ENCODE peak calls at places on chromosomes 7 and 10, in five cellular contexts. Z is ascending aorta, G is HepG2, O is PC-3, R is upper lobe of right lung. E is an unnamed sample. For H3K9me3, the result is how much of the 10 kb centered on the place peaks cover.

GRCh38 chr10:79054203-79055099 is 14.3 kb upstream of the ZMIZ1 start:
- DNase-seq in G (peak), Z (no peak), O (no peak), R (peak), E (no peak)

GRCh38 chr7:58086871-58087535 is 637.0 kb downstream of the ZNF716 start:
- DNase-seq in R (peak), Z (no peak), O (no peak), G (no peak), E (no peak)

GRCh38 chr7:90180011-90180585 is 25.8 kb downstream of the STEAP1 start:
- DNase-seq in R (no peak), G (peak), O (peak), Z (no peak), E (no peak)

GRCh38 chr10:37975407-37975991 is 948 bp downstream of the ZNF25 start:
- DNase-seq in Z (no peak), O (peak), G (no peak), R (no peak), E (no peak)

GRCh38 chr7:117705630-117706029 is 167.6 kb downstream of the CTTNBP2 start:
- DNase-seq in G (no peak), O (no peak), Z (no peak), R (no peak), E (no peak)

GRCh38 chr7:123748171-123748733 is 551 bp downstream of the WASL start:
- DNase-seq in R (peak), Z (no peak), G (no peak), O (peak), E (peak)

GRCh38 chr10:78757542-78757941 is 311.2 kb upstream of the ZMIZ1 start:
- DNase-seq in O (peak), R (no peak), Z (no peak), G (no peak), E (no peak)

GRCh38 chr7:120407015-120407414 is 134.0 kb downstream of the KCND2 start:
- DNase-seq in O (peak), G (no peak), Z (no peak), R (no peak), E (no peak)

GRCh38 chr10:43140414-43140813 is 2.2 kb downstream of the CSGALNACT2 start:
- DNase-seq in O (peak), Z (no peak), R (no peak), G (peak), E (no peak)

GRCh38 chr10:35827783-35828182 is 185.7 kb upstream of the FZD8 start:
- DNase-seq in G (no peak), Z (no peak), R (no peak), O (no peak), E (no peak)

GRCh38 chr10:121448768-121449456 is 149.3 kb downstream of the FGFR2 start:
- DNase-seq in G (no peak), R (no peak), Z (no peak), O (no peak), E (no peak)

GRCh38 chr7:33892945-33893344 is 12.4 kb upstream of the BMPER start:
- DNase-seq in R (no peak), G (no peak), O (no peak), Z (no peak), E (no peak)

GRCh38 chr10:23656735-23657134 is 217.9 kb downstream of the OTUD1 start:
- DNase-seq in O (peak), Z (no peak), G (no peak), R (no peak), E (peak)

GRCh38 chr7:16934947-16935742 is 53.4 kb upstream of the AGR3 start:
- DNase-seq in Z (no peak), O (peak), R (no peak), G (no peak), E (no peak)

GRCh38 chr7:50164552-50165220 is 71.6 kb upstream of the ZPBP start:
- DNase-seq in R (no peak), O (no peak), Z (no peak), G (no peak), E (no peak)
- TF ChIP-seq CTCF in R (no peak), O (no peak), Z (no peak), G (no peak), E (no peak)

GRCh38 chr7:63042730-63043511 is 955.7 kb upstream of the ZNF722 start:
- DNase-seq in O (no peak), Z (no peak), R (no peak), G (no peak), E (no peak)
- H3K9me3 ChIP-seq in O (under half), Z (under half), R (under half), G (half or more), E (under half)

DNA sequence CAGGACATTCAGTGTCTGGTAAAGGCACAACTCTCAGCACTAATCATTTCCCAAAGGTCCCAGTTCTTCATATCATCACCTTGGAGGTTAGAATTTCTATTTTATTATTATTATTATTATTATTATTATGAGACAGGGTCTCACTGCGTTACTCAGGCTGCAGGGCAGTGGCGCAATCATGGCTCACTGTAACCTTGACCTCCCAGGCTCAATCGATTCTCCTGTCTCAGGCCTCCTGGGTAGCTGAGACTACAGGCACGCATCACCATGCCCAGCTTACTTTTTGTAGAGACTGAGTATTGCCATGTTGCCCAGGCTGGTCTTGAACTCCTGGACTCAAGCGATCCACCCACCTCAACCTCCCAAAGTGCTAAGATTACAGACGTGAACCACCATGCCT is 91.8 kb upstream of the DOCK1 start:
- DNase-seq in G (no peak), R (no peak), O (no peak), Z (no peak), E (no peak)
- H3K27ac ChIP-seq in G (no peak), R (no peak), O (no peak), Z (no peak), E (no peak)

GRCh38 chr7:48105045-48105444 is 16.0 kb downstream of the UPP1 start:
- DNase-seq in Z (no peak), O (no peak), R (no peak), G (no peak), E (no peak)

GRCh38 chr7:48099781-48100180 is 10.7 kb downstream of the UPP1 start:
- DNase-seq in G (no peak), Z (no peak), O (no peak), R (no peak), E (no peak)

GRCh38 chr7:48102530-48102929 is 13.5 kb downstream of the UPP1 start:
- DNase-seq in Z (no peak), O (no peak), G (no peak), R (no peak), E (no peak)

GRCh38 chr7:48101352-48101751 is 12.3 kb downstream of the UPP1 start:
- DNase-seq in O (no peak), R (no peak), Z (no peak), G (no peak), E (no peak)

DNA sequence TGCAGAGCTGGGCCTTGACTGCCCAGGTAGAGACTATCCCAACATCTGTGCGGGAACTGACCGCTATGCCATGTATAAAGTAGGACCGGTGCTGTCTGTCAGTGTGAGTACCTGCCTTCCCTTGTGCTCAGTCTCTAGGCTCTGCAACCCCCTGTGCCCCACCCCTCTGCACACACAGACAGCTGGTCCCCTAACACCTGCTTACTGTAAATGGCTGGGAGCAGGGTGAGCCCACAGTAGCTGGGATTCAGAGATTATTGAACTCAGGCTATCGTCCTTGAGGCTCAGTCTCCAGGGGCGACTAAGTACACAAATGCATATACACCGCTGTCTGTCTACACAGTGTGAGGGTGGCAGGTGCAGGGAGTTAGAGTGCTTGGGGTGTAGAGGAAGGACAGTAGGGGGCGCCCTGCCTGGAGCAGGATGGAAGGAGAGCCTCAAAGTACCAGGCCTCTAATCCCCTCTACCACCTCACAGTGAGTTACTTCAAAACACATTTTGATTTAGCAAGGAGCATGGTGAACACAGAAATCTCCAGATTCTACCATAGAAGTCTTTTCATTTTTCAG is 12.9 kb downstream of the UPP1 start:
- DNase-seq in Z (no peak), G (peak), R (no peak), O (no peak), E (peak)
- TF ChIP-seq CTCF in Z (no peak), G (peak), R (peak), O (peak), E (peak)

GRCh38 chr7:157808042-157808441 is 471.2 kb downstream of the DNAJB6 start:
- DNase-seq in Z (no peak), G (no peak), O (no peak), R (peak), E (no peak)
- H3K9me3 ChIP-seq in Z (under half), G (under half), O (under half), R (under half), E (under half)

GRCh38 chr7:74307738-74308505 is 18.7 kb downstream of the CLIP2 start:
- DNase-seq in R (no peak), O (peak), G (no peak), Z (no peak), E (no peak)

GRCh38 chr7:74317146-74317782 is 28.1 kb downstream of the CLIP2 start:
- DNase-seq in G (no peak), O (no peak), R (no peak), Z (no peak), E (no peak)

GRCh38 chr7:74311305-74311744 is 22.1 kb downstream of the CLIP2 start:
- DNase-seq in Z (no peak), O (peak), G (no peak), R (no peak), E (no peak)

GRCh38 chr7:74318043-74318442 is 28.8 kb downstream of the CLIP2 start:
- DNase-seq in O (no peak), G (no peak), R (no peak), Z (no peak), E (no peak)

GRCh38 chr7:74312418-74313021 is 23.3 kb downstream of the CLIP2 start:
- DNase-seq in O (peak), R (no peak), G (no peak), Z (no peak), E (no peak)
- H3K27ac ChIP-seq in O (peak), R (no peak), G (no peak), Z (peak), E (no peak)

DNA sequence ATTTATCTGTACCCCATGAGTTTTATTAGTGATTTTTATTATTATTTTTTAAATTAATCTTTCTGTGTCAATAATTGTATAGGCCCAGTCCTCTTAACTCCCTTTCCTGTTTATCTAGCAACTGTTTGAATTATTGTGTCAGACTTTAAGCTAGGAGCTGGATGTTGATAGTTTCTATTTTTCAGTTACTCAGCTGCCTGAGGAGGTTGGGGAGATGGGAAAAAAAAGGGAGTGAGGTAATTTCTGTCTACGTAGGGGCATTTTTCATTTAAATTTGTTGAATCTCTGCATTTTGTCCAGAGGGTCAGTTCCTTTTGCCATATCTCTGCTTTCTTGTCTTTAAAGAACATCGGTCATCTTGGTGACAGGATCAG is 5.0 kb upstream of the ZNF518A start:
- DNase-seq in G (peak), Z (no peak), R (no peak), O (no peak), E (no peak)
- TF ChIP-seq CTCF in G (no peak), Z (no peak), R (no peak), O (no peak), E (no peak)